ENCODE peak calls at places on chromosome 15, in eight cellular contexts. P is amniotic stem cell; J is activated T-helper 1 cell treated with anti-CD3 and anti-CD28 coated beads, Interleukin-2, amount 50 U/mL, for 16 hours; K is AML-193; D is erythroblast; Q is left ventricle myocardium inferior; L is stimulated activated CD4-positive, alpha-beta T cell treated with anti-CD3 and anti-CD28 coated beads, TNF-alpha, amount 100 ng/mL, for 4 hours; T is CD4-positive, alpha-beta memory T cell. B is an unnamed sample.
A peak's percentile ranks its signal among the peaks of the same experiment; 100 is the strongest.

GRCh38 chr15:89864958-89865739 is 28.6 kb downstream of the AP3S2 start:
- DNase-seq in P (no peak), J (no peak), K (no peak), D (no peak), Q (no peak), L (no peak), T (no peak), B (no peak)

GRCh38 chr15:60673918-60674558 is 195.1 kb upstream of the ICE2 start:
- DNase-seq in P (peak; percentile 77), J (no peak), K (no peak), D (peak; percentile 53), Q (no peak), L (peak; percentile 31), T (no peak), B (no peak)

GRCh38 chr15:79329186-79329611 is 18.3 kb downstream of the TMED3 start:
- DNase-seq in P (no peak), J (no peak), K (no peak), D (peak; percentile 15), Q (no peak), L (no peak), T (no peak), B (no peak)

GRCh38 chr15:36365963-36366362 is 213.5 kb upstream of the CDIN1 start:
- DNase-seq in P (no peak), J (no peak), K (peak; percentile 63), D (no peak), Q (no peak), L (no peak), T (no peak), B (no peak)

GRCh38 chr15:73362900-73363299 is 5.9 kb downstream of the HCN4 start:
- DNase-seq in P (no peak), J (no peak), K (no peak), D (no peak), Q (no peak), L (no peak), T (no peak), B (no peak)

GRCh38 chr15:26222781-26223180 is 359.7 kb upstream of the ATP10A start:
- DNase-seq in P (no peak), J (no peak), K (no peak), D (no peak), Q (no peak), L (no peak), T (no peak), B (no peak)

GRCh38 chr15:78810377-78811123 is 714 bp downstream of the ADAMTS7 start:
- DNase-seq in P (no peak), J (no peak), K (no peak), D (no peak), Q (peak; percentile 72), L (no peak), T (no peak), B (no peak)

GRCh38 chr15:65355173-65355982 is 22.4 kb downstream of the IGDCC3 start:
- DNase-seq in P (no peak), J (no peak), K (no peak), D (no peak), Q (no peak), L (no peak), T (no peak), B (no peak)

GRCh38 chr15:74937226-74937601 is 659 bp downstream of the COX5A start:
- DNase-seq in P (no peak), J (no peak), K (no peak), D (no peak), Q (no peak), L (no peak), T (no peak), B (peak; percentile 77)

GRCh38 chr15:35583863-35584528 is 38.0 kb upstream of the DPH6 start:
- DNase-seq in P (no peak), J (no peak), K (no peak), D (no peak), Q (no peak), L (no peak), T (no peak), B (no peak)

GRCh38 chr15:40137011-40137906 is 23.6 kb upstream of the BUB1B start:
- DNase-seq in P (no peak), J (no peak), K (no peak), D (no peak), Q (no peak), L (no peak), T (no peak), B (no peak)

GRCh38 chr15:69780374-69780773 is 317.3 kb downstream of the TLE3 start:
- DNase-seq in P (no peak), J (no peak), K (no peak), D (no peak), Q (no peak), L (no peak), T (no peak), B (no peak)

GRCh38 chr15:33735637-33736247 is 232.6 kb upstream of the CHRM5 start:
- DNase-seq in P (no peak), J (no peak), K (peak; percentile 13), D (peak; percentile 78), Q (no peak), L (no peak), T (no peak), B (peak; percentile 74)

GRCh38 chr15:78768096-78768495 is 43.2 kb downstream of the ADAMTS7 start:
- DNase-seq in P (no peak), J (no peak), K (no peak), D (no peak), Q (no peak), L (no peak), T (no peak), B (no peak)

GRCh38 chr15:31352911-31353811 is 26.5 kb downstream of the KLF13 start:
- DNase-seq in P (peak; percentile 6), J (no peak), K (no peak), D (no peak), Q (peak; percentile 77), L (no peak), T (peak; percentile 50), B (no peak)

GRCh38 chr15:83558146-83558545 is 95.8 kb upstream of the ADAMTSL3 start:
- DNase-seq in P (no peak), J (no peak), K (no peak), D (no peak), Q (no peak), L (no peak), T (no peak), B (no peak)

GRCh38 chr15:31497838-31498237 is 171.2 kb downstream of the KLF13 start:
- DNase-seq in P (no peak), J (no peak), K (no peak), D (no peak), Q (no peak), L (no peak), T (no peak), B (no peak)

B was measured in Karpas-422.